ENCODE peak calls at places on chromosomes 4 and X, in nine cellular contexts. One of them, this sample, is unnamed.

GRCh38 chr4:111595456-111595855 is 549.8 kb upstream of the FAM241A start:
- ATAC-seq in right lobe of liver: no peak
- ATAC-seq in HCT116: no peak
- ATAC-seq in naive thymus-derived CD8-positive, alpha-beta T cell: no peak
- ATAC-seq in foreskin keratinocyte: no peak
- ATAC-seq in right cardiac atrium: no peak
- ATAC-seq in Right ventricle myocardium inferior: no peak
- ATAC-seq in Right ventricle myocardium superior: no peak
- ATAC-seq in activated CD4-positive, CD25-positive, alpha-beta regulatory T cell treated with anti-CD3 and anti-CD28 coated beads, Interleukin-2, amount 50 U/mL, for 24 hours: no peak
- ATAC-seq in this sample: no peak

GRCh38 chrX:13078739-13079444 is 34.5 kb upstream of the FAM9C start:
- ATAC-seq in right cardiac atrium: peak; percentile 82
- ATAC-seq in Right ventricle myocardium inferior: peak; percentile 83
- ATAC-seq in HCT116: no peak
- ATAC-seq in activated CD4-positive, CD25-positive, alpha-beta regulatory T cell treated with anti-CD3 and anti-CD28 coated beads, Interleukin-2, amount 50 U/mL, for 24 hours: no peak
- ATAC-seq in right lobe of liver: peak; percentile 58
- ATAC-seq in naive thymus-derived CD8-positive, alpha-beta T cell: no peak
- ATAC-seq in Right ventricle myocardium superior: peak; percentile 79
- ATAC-seq in foreskin keratinocyte: peak; percentile 41
- ATAC-seq in this sample: no peak

GRCh38 chrX:109472939-109473713 is 8.8 kb downstream of the GUCY2F start:
- ATAC-seq in right lobe of liver: no peak
- ATAC-seq in Right ventricle myocardium superior: no peak
- ATAC-seq in HCT116: peak; percentile 62
- ATAC-seq in foreskin keratinocyte: peak; percentile 87
- ATAC-seq in naive thymus-derived CD8-positive, alpha-beta T cell: no peak
- ATAC-seq in Right ventricle myocardium inferior: no peak
- ATAC-seq in right cardiac atrium: peak; percentile 96
- ATAC-seq in activated CD4-positive, CD25-positive, alpha-beta regulatory T cell treated with anti-CD3 and anti-CD28 coated beads, Interleukin-2, amount 50 U/mL, for 24 hours: no peak
- ATAC-seq in this sample: peak; percentile 83

GRCh38 chr4:116018831-116019230 is 905.4 kb upstream of the NDST4 start:
- ATAC-seq in activated CD4-positive, CD25-positive, alpha-beta regulatory T cell treated with anti-CD3 and anti-CD28 coated beads, Interleukin-2, amount 50 U/mL, for 24 hours: no peak
- ATAC-seq in Right ventricle myocardium superior: no peak
- ATAC-seq in right lobe of liver: no peak
- ATAC-seq in Right ventricle myocardium inferior: no peak
- ATAC-seq in naive thymus-derived CD8-positive, alpha-beta T cell: no peak
- ATAC-seq in right cardiac atrium: no peak
- ATAC-seq in foreskin keratinocyte: peak; percentile 74
- ATAC-seq in HCT116: no peak
- ATAC-seq in this sample: no peak

GRCh38 chr4:8221476-8221875 is 22.4 kb downstream of the SH3TC1 start:
- ATAC-seq in HCT116: no peak
- ATAC-seq in right cardiac atrium: peak; percentile 8
- ATAC-seq in foreskin keratinocyte: no peak
- ATAC-seq in right lobe of liver: peak; percentile 43
- ATAC-seq in activated CD4-positive, CD25-positive, alpha-beta regulatory T cell treated with anti-CD3 and anti-CD28 coated beads, Interleukin-2, amount 50 U/mL, for 24 hours: peak; percentile 41
- ATAC-seq in Right ventricle myocardium superior: peak; percentile 42
- ATAC-seq in naive thymus-derived CD8-positive, alpha-beta T cell: peak; percentile 88
- ATAC-seq in Right ventricle myocardium inferior: peak; percentile 61
- ATAC-seq in this sample: peak; percentile 80

GRCh38 chrX:74902806-74903205 is 22.4 kb downstream of the NEXMIF start:
- ATAC-seq in naive thymus-derived CD8-positive, alpha-beta T cell: no peak
- ATAC-seq in HCT116: no peak
- ATAC-seq in right cardiac atrium: no peak
- ATAC-seq in right lobe of liver: peak; percentile 17
- ATAC-seq in Right ventricle myocardium inferior: no peak
- ATAC-seq in foreskin keratinocyte: no peak
- ATAC-seq in Right ventricle myocardium superior: no peak
- ATAC-seq in activated CD4-positive, CD25-positive, alpha-beta regulatory T cell treated with anti-CD3 and anti-CD28 coated beads, Interleukin-2, amount 50 U/mL, for 24 hours: no peak
- ATAC-seq in this sample: no peak

GRCh38 chr4:186554485-186554884 is 882 bp downstream of the MTNR1A start:
- ATAC-seq in activated CD4-positive, CD25-positive, alpha-beta regulatory T cell treated with anti-CD3 and anti-CD28 coated beads, Interleukin-2, amount 50 U/mL, for 24 hours: no peak
- ATAC-seq in foreskin keratinocyte: peak; percentile 63
- ATAC-seq in Right ventricle myocardium superior: no peak
- ATAC-seq in right lobe of liver: peak; percentile 14
- ATAC-seq in HCT116: peak; percentile 66
- ATAC-seq in right cardiac atrium: no peak
- ATAC-seq in naive thymus-derived CD8-positive, alpha-beta T cell: no peak
- ATAC-seq in Right ventricle myocardium inferior: no peak
- ATAC-seq in this sample: no peak

GRCh38 chrX:13055486-13055885 is 11.1 kb upstream of the FAM9C start:
- ATAC-seq in HCT116: no peak
- ATAC-seq in right cardiac atrium: no peak
- ATAC-seq in Right ventricle myocardium superior: no peak
- ATAC-seq in Right ventricle myocardium inferior: no peak
- ATAC-seq in activated CD4-positive, CD25-positive, alpha-beta regulatory T cell treated with anti-CD3 and anti-CD28 coated beads, Interleukin-2, amount 50 U/mL, for 24 hours: no peak
- ATAC-seq in foreskin keratinocyte: no peak
- ATAC-seq in naive thymus-derived CD8-positive, alpha-beta T cell: no peak
- ATAC-seq in right lobe of liver: peak; percentile 35
- ATAC-seq in this sample: peak; percentile 43

GRCh38 chr4:84158670-84159069 is 340.4 kb downstream of the NKX6-1 start:
- ATAC-seq in Right ventricle myocardium inferior: no peak
- ATAC-seq in right lobe of liver: no peak
- ATAC-seq in foreskin keratinocyte: no peak
- ATAC-seq in HCT116: no peak
- ATAC-seq in activated CD4-positive, CD25-positive, alpha-beta regulatory T cell treated with anti-CD3 and anti-CD28 coated beads, Interleukin-2, amount 50 U/mL, for 24 hours: no peak
- ATAC-seq in right cardiac atrium: no peak
- ATAC-seq in naive thymus-derived CD8-positive, alpha-beta T cell: no peak
- ATAC-seq in Right ventricle myocardium superior: no peak
- ATAC-seq in this sample: no peak

GRCh38 chr4:1851160-1851559 is 4.8 kb downstream of the LETM1 start:
- ATAC-seq in HCT116: no peak
- ATAC-seq in right lobe of liver: no peak
- ATAC-seq in Right ventricle myocardium superior: peak; percentile 9
- ATAC-seq in foreskin keratinocyte: no peak
- ATAC-seq in naive thymus-derived CD8-positive, alpha-beta T cell: no peak
- ATAC-seq in Right ventricle myocardium inferior: no peak
- ATAC-seq in right cardiac atrium: no peak
- ATAC-seq in activated CD4-positive, CD25-positive, alpha-beta regulatory T cell treated with anti-CD3 and anti-CD28 coated beads, Interleukin-2, amount 50 U/mL, for 24 hours: no peak
- ATAC-seq in this sample: no peak

GRCh38 chr4:15410750-15411149 is 17.1 kb upstream of the C1QTNF7 start:
- ATAC-seq in right cardiac atrium: no peak
- ATAC-seq in Right ventricle myocardium inferior: no peak
- ATAC-seq in foreskin keratinocyte: no peak
- ATAC-seq in right lobe of liver: peak; percentile 61
- ATAC-seq in HCT116: no peak
- ATAC-seq in naive thymus-derived CD8-positive, alpha-beta T cell: peak; percentile 77
- ATAC-seq in Right ventricle myocardium superior: no peak
- ATAC-seq in activated CD4-positive, CD25-positive, alpha-beta regulatory T cell treated with anti-CD3 and anti-CD28 coated beads, Interleukin-2, amount 50 U/mL, for 24 hours: no peak
- ATAC-seq in this sample: peak; percentile 34

GRCh38 chrX:28591542-28591941 is 4.3 kb downstream of the IL1RAPL1 start:
- ATAC-seq in naive thymus-derived CD8-positive, alpha-beta T cell: no peak
- ATAC-seq in right cardiac atrium: no peak
- ATAC-seq in Right ventricle myocardium superior: peak; percentile 45
- ATAC-seq in right lobe of liver: no peak
- ATAC-seq in Right ventricle myocardium inferior: no peak
- ATAC-seq in activated CD4-positive, CD25-positive, alpha-beta regulatory T cell treated with anti-CD3 and anti-CD28 coated beads, Interleukin-2, amount 50 U/mL, for 24 hours: no peak
- ATAC-seq in HCT116: peak; percentile 51
- ATAC-seq in foreskin keratinocyte: no peak
- ATAC-seq in this sample: no peak

GRCh38 chr4:2859514-2859913 is 15.9 kb downstream of the ADD1 start:
- ATAC-seq in right lobe of liver: no peak
- ATAC-seq in Right ventricle myocardium superior: no peak
- ATAC-seq in activated CD4-positive, CD25-positive, alpha-beta regulatory T cell treated with anti-CD3 and anti-CD28 coated beads, Interleukin-2, amount 50 U/mL, for 24 hours: no peak
- ATAC-seq in HCT116: no peak
- ATAC-seq in foreskin keratinocyte: no peak
- ATAC-seq in naive thymus-derived CD8-positive, alpha-beta T cell: no peak
- ATAC-seq in Right ventricle myocardium inferior: no peak
- ATAC-seq in right cardiac atrium: no peak
- ATAC-seq in this sample: peak; percentile 51

GRCh38 chr4:173218411-173219125 is 50.0 kb downstream of the GALNT7 start:
- ATAC-seq in Right ventricle myocardium inferior: no peak
- ATAC-seq in right cardiac atrium: no peak
- ATAC-seq in naive thymus-derived CD8-positive, alpha-beta T cell: no peak
- ATAC-seq in Right ventricle myocardium superior: no peak
- ATAC-seq in HCT116: peak; percentile 89
- ATAC-seq in activated CD4-positive, CD25-positive, alpha-beta regulatory T cell treated with anti-CD3 and anti-CD28 coated beads, Interleukin-2, amount 50 U/mL, for 24 hours: no peak
- ATAC-seq in right lobe of liver: no peak
- ATAC-seq in foreskin keratinocyte: peak; percentile 47
- ATAC-seq in this sample: no peak

GRCh38 chr4:2721586-2721985 is 34.5 kb downstream of the TNIP2 start:
- ATAC-seq in Right ventricle myocardium inferior: no peak
- ATAC-seq in Right ventricle myocardium superior: no peak
- ATAC-seq in right lobe of liver: no peak
- ATAC-seq in foreskin keratinocyte: no peak
- ATAC-seq in HCT116: no peak
- ATAC-seq in activated CD4-positive, CD25-positive, alpha-beta regulatory T cell treated with anti-CD3 and anti-CD28 coated beads, Interleukin-2, amount 50 U/mL, for 24 hours: no peak
- ATAC-seq in naive thymus-derived CD8-positive, alpha-beta T cell: no peak
- ATAC-seq in right cardiac atrium: peak; percentile 13
- ATAC-seq in this sample: no peak

GRCh38 chrX:37745835-37746234 is 34.0 kb upstream of the CYBB start:
- ATAC-seq in naive thymus-derived CD8-positive, alpha-beta T cell: no peak
- ATAC-seq in HCT116: no peak
- ATAC-seq in foreskin keratinocyte: no peak
- ATAC-seq in right cardiac atrium: peak; percentile 20
- ATAC-seq in Right ventricle myocardium superior: no peak
- ATAC-seq in activated CD4-positive, CD25-positive, alpha-beta regulatory T cell treated with anti-CD3 and anti-CD28 coated beads, Interleukin-2, amount 50 U/mL, for 24 hours: peak; percentile 25
- ATAC-seq in Right ventricle myocardium inferior: no peak
- ATAC-seq in right lobe of liver: peak; percentile 17
- ATAC-seq in this sample: peak; percentile 61

GRCh38 chr4:40458683-40459082 is 123.5 kb downstream of the CHRNA9 start:
- ATAC-seq in activated CD4-positive, CD25-positive, alpha-beta regulatory T cell treated with anti-CD3 and anti-CD28 coated beads, Interleukin-2, amount 50 U/mL, for 24 hours: no peak
- ATAC-seq in right cardiac atrium: no peak
- ATAC-seq in naive thymus-derived CD8-positive, alpha-beta T cell: no peak
- ATAC-seq in Right ventricle myocardium inferior: no peak
- ATAC-seq in Right ventricle myocardium superior: no peak
- ATAC-seq in foreskin keratinocyte: no peak
- ATAC-seq in right lobe of liver: peak; percentile 67
- ATAC-seq in HCT116: no peak
- ATAC-seq in this sample: no peak

GRCh38 chr4:3470244-3471097 is 7.4 kb downstream of the DOK7 start:
- ATAC-seq in Right ventricle myocardium superior: no peak
- ATAC-seq in activated CD4-positive, CD25-positive, alpha-beta regulatory T cell treated with anti-CD3 and anti-CD28 coated beads, Interleukin-2, amount 50 U/mL, for 24 hours: no peak
- ATAC-seq in naive thymus-derived CD8-positive, alpha-beta T cell: no peak
- ATAC-seq in foreskin keratinocyte: no peak
- ATAC-seq in Right ventricle myocardium inferior: no peak
- ATAC-seq in right lobe of liver: no peak
- ATAC-seq in HCT116: no peak
- ATAC-seq in right cardiac atrium: no peak
- ATAC-seq in this sample: no peak

GRCh38 chr4:152957437-152958185 is 21.5 kb downstream of the FHDC1 start:
- ATAC-seq in Right ventricle myocardium inferior: peak; percentile 91
- ATAC-seq in HCT116: peak; percentile 57
- ATAC-seq in Right ventricle myocardium superior: peak; percentile 97
- ATAC-seq in foreskin keratinocyte: no peak
- ATAC-seq in right cardiac atrium: peak; percentile 96
- ATAC-seq in right lobe of liver: peak; percentile 99
- ATAC-seq in activated CD4-positive, CD25-positive, alpha-beta regulatory T cell treated with anti-CD3 and anti-CD28 coated beads, Interleukin-2, amount 50 U/mL, for 24 hours: no peak
- ATAC-seq in naive thymus-derived CD8-positive, alpha-beta T cell: no peak
- ATAC-seq in this sample: no peak

GRCh38 chrX:149074429-149074828 is 430.7 kb downstream of the IDS start:
- ATAC-seq in naive thymus-derived CD8-positive, alpha-beta T cell: peak; percentile 61
- ATAC-seq in foreskin keratinocyte: no peak
- ATAC-seq in Right ventricle myocardium inferior: peak; percentile 92
- ATAC-seq in activated CD4-positive, CD25-positive, alpha-beta regulatory T cell treated with anti-CD3 and anti-CD28 coated beads, Interleukin-2, amount 50 U/mL, for 24 hours: no peak
- ATAC-seq in right cardiac atrium: peak; percentile 91
- ATAC-seq in Right ventricle myocardium superior: peak; percentile 86
- ATAC-seq in HCT116: no peak
- ATAC-seq in right lobe of liver: peak; percentile 53
- ATAC-seq in this sample: no peak

GRCh38 chr4:67713531-67714247 is 12.7 kb upstream of the UBA6 start:
- ATAC-seq in Right ventricle myocardium inferior: no peak
- ATAC-seq in right cardiac atrium: peak; percentile 86
- ATAC-seq in right lobe of liver: no peak
- ATAC-seq in foreskin keratinocyte: peak; percentile 87
- ATAC-seq in HCT116: no peak
- ATAC-seq in naive thymus-derived CD8-positive, alpha-beta T cell: no peak
- ATAC-seq in activated CD4-positive, CD25-positive, alpha-beta regulatory T cell treated with anti-CD3 and anti-CD28 coated beads, Interleukin-2, amount 50 U/mL, for 24 hours: peak; percentile 85
- ATAC-seq in Right ventricle myocardium superior: no peak
- ATAC-seq in this sample: peak; percentile 71

GRCh38 chrX:123263246-123263757 is 79.2 kb downstream of the GRIA3 start:
- ATAC-seq in Right ventricle myocardium superior: no peak
- ATAC-seq in activated CD4-positive, CD25-positive, alpha-beta regulatory T cell treated with anti-CD3 and anti-CD28 coated beads, Interleukin-2, amount 50 U/mL, for 24 hours: no peak
- ATAC-seq in right lobe of liver: no peak
- ATAC-seq in foreskin keratinocyte: no peak
- ATAC-seq in HCT116: no peak
- ATAC-seq in Right ventricle myocardium inferior: no peak
- ATAC-seq in right cardiac atrium: no peak
- ATAC-seq in naive thymus-derived CD8-positive, alpha-beta T cell: no peak
- ATAC-seq in this sample: no peak

GRCh38 chr4:157980158-157980557 is 192.7 kb downstream of the GASK1B start:
- ATAC-seq in foreskin keratinocyte: no peak
- ATAC-seq in activated CD4-positive, CD25-positive, alpha-beta regulatory T cell treated with anti-CD3 and anti-CD28 coated beads, Interleukin-2, amount 50 U/mL, for 24 hours: no peak
- ATAC-seq in right lobe of liver: no peak
- ATAC-seq in Right ventricle myocardium superior: no peak
- ATAC-seq in naive thymus-derived CD8-positive, alpha-beta T cell: no peak
- ATAC-seq in right cardiac atrium: no peak
- ATAC-seq in HCT116: no peak
- ATAC-seq in Right ventricle myocardium inferior: no peak
- ATAC-seq in this sample: no peak